ENCODE peak calls at places on chromosome 6, in five cellular contexts. O is GM12892; N is BE2C; H is NCI-H460; E is CD8-positive, alpha-beta memory T cell. I is an unnamed sample.

GRCh38 chr6:14841901-14842421 is 403.9 kb upstream of the JARID2 start:
- DNase-seq in O (no peak), N (no peak), H (peak), E (no peak), I (no peak)

GRCh38 chr6:34362909-34363713 is 29.4 kb downstream of the NUDT3 start:
- DNase-seq in O (peak), N (no peak), H (no peak), E (no peak), I (no peak)

GRCh38 chr6:6674872-6675271 is 86.4 kb downstream of the LY86 start:
- DNase-seq in O (no peak), N (no peak), H (no peak), E (no peak), I (no peak)

GRCh38 chr6:159462446-159462845 is 230.6 kb downstream of the SOD2 start:
- DNase-seq in O (no peak), N (no peak), H (no peak), E (no peak), I (no peak)

GRCh38 chr6:128209771-128210170 is 308.9 kb upstream of the THEMIS start:
- DNase-seq in O (no peak), N (no peak), H (no peak), E (no peak), I (no peak)

GRCh38 chr6:14719273-14719672 is 526.6 kb upstream of the JARID2 start:
- DNase-seq in O (no peak), N (no peak), H (no peak), E (no peak), I (no peak)

GRCh38 chr6:79646006-79646405 is 14.9 kb downstream of the SH3BGRL2 start:
- DNase-seq in O (no peak), N (no peak), H (no peak), E (no peak), I (no peak)

GRCh38 chr6:41470341-41471063 is 75.7 kb upstream of the FOXP4 start:
- DNase-seq in O (no peak), N (no peak), H (peak), E (no peak), I (no peak)

GRCh38 chr6:140366991-140367390 is 992.5 kb upstream of the CITED2 start:
- DNase-seq in O (no peak), N (no peak), H (no peak), E (no peak), I (no peak)

GRCh38 chr6:116975600-116975999 is 98.6 kb downstream of the RFX6 start:
- DNase-seq in O (no peak), N (no peak), H (no peak), E (no peak), I (no peak)

GRCh38 chr6:20366082-20366834 is 35.4 kb upstream of the E2F3 start:
- DNase-seq in O (no peak), N (no peak), H (no peak), E (peak), I (no peak)

GRCh38 chr6:52532457-52532856 is 44.4 kb downstream of the TRAM2 start:
- DNase-seq in O (no peak), N (no peak), H (no peak), E (no peak), I (no peak)

GRCh38 chr6:107607109-107607508 is 117.2 kb downstream of the SOBP start:
- DNase-seq in O (no peak), N (no peak), H (no peak), E (no peak), I (no peak)

GRCh38 chr6:105522626-105523322 is 119.9 kb upstream of the PREP start:
- DNase-seq in O (no peak), N (no peak), H (peak), E (no peak), I (no peak)

GRCh38 chr6:14292119-14292518 is 174.5 kb downstream of the CD83 start:
- DNase-seq in O (no peak), N (no peak), H (no peak), E (no peak), I (no peak)

GRCh38 chr6:143286280-143286795 is 164.2 kb downstream of the ADAT2 start:
- DNase-seq in O (no peak), N (no peak), H (no peak), E (no peak), I (no peak)

GRCh38 chr6:35178932-35179832 is 34.6 kb upstream of the SCUBE3 start:
- DNase-seq in O (no peak), N (no peak), H (no peak), E (no peak), I (no peak)

GRCh38 chr6:10429638-10430427 is 15.0 kb upstream of the TFAP2A start:
- DNase-seq in O (no peak), N (no peak), H (peak), E (no peak), I (peak)

GRCh38 chr6:150491131-150491795 is 108.4 kb upstream of the PLEKHG1 start:
- DNase-seq in O (no peak), N (no peak), H (no peak), E (peak), I (no peak)

GRCh38 chr6:139081485-139081884 is 52.9 kb downstream of the ABRACL start:
- DNase-seq in O (no peak), N (no peak), H (no peak), E (no peak), I (no peak)

GRCh38 chr6:161284653-161285052 is 10.8 kb upstream of the AGPAT4 start:
- DNase-seq in O (no peak), N (no peak), H (no peak), E (no peak), I (no peak)

GRCh38 chr6:106188104-106188794 is 102.1 kb downstream of the PRDM1 start:
- DNase-seq in O (no peak), N (no peak), H (no peak), E (no peak), I (no peak)

GRCh38 chr6:44920952-44921491 is 407.1 kb upstream of the RUNX2 start:
- DNase-seq in O (no peak), N (no peak), H (no peak), E (no peak), I (no peak)

GRCh38 chr6:114862809-114863208 is 520.0 kb upstream of the HS3ST5 start:
- DNase-seq in O (no peak), N (no peak), H (no peak), E (no peak), I (no peak)

GRCh38 chr6:73747293-73747692 is 51.3 kb downstream of the CD109 start:
- DNase-seq in O (no peak), N (no peak), H (no peak), E (no peak), I (no peak)

GRCh38 chr6:48135352-48136084 is 24.5 kb upstream of the PTCHD4 start:
- DNase-seq in O (no peak), N (no peak), H (no peak), E (no peak), I (no peak)

GRCh38 chr6:165556116-165556843 is 106.8 kb downstream of the PDE10A start:
- DNase-seq in O (no peak), N (no peak), H (no peak), E (no peak), I (no peak)

GRCh38 chr6:28089054-28089453 is 8.7 kb downstream of the ZNF165 start:
- DNase-seq in O (no peak), N (no peak), H (no peak), E (no peak), I (no peak)

I was measured in globus pallidus.